ENCODE peak calls at places on chromosomes 5 and 9, in seven cellular contexts. M is IMR-90, E is mesendoderm, V is neuronal stem cell, A is mesenchymal stem cell, C is trophoblast cell, K is H1. O is an unnamed sample.

GRCh38 chr9:126474786-126475485 is 138.8 kb upstream of the LMX1B start:
- DNase-seq in M (peak; percentile 69), A (peak; percentile 46), K (no peak), C (peak; percentile 18), E (no peak), V (no peak), O (no peak)

GRCh38 chr5:78983601-78984000 is 1.5 kb downstream of the ARSB start:
- DNase-seq in C (no peak), E (no peak), M (no peak), A (no peak), K (no peak), V (no peak), O (no peak)

GRCh38 chr5:37637165-37637845 is 202.5 kb downstream of the GDNF start:
- DNase-seq in K (no peak), V (no peak), E (no peak), M (peak; percentile 84), A (peak; percentile 59), C (no peak), O (no peak)

GRCh38 chr5:62547929-62548678 is 30.5 kb upstream of the LRRC70 start:
- DNase-seq in K (no peak), C (no peak), A (peak; percentile 6), E (no peak), V (no peak), M (peak; percentile 41), O (no peak)

GRCh38 chr5:14779975-14780374 is 91.6 kb downstream of the ANKH start:
- DNase-seq in A (no peak), V (no peak), M (no peak), K (no peak), C (no peak), E (no peak), O (no peak)

GRCh38 chr9:93022721-93023520 is 35.6 kb upstream of the SUSD3 start:
- DNase-seq in M (no peak), A (no peak), V (no peak), C (no peak), K (no peak), E (no peak), O (no peak)

GRCh38 chr5:173056783-173057061 is 570 bp downstream of the CREBRF start:
- DNase-seq in C (no peak), M (no peak), A (no peak), K (no peak), E (no peak), V (no peak), O (no peak)

GRCh38 chr9:112554516-112554915 is 67.9 kb downstream of the KIAA1958 start:
- DNase-seq in C (no peak), E (no peak), K (no peak), M (peak; percentile 78), V (no peak), A (peak; percentile 22), O (no peak)

GRCh38 chr5:39217365-39218281 is 1.7 kb downstream of the FYB1 start:
- DNase-seq in C (peak; percentile 85), A (peak; percentile 79), M (peak; percentile 80), V (peak; percentile 65), K (no peak), E (peak; percentile 75), O (peak; percentile 70)

GRCh38 chr9:128628471-128629048 is 28.1 kb downstream of the DYNC2I2 start:
- DNase-seq in A (no peak), K (no peak), M (no peak), V (no peak), E (peak; percentile 37), C (no peak), O (no peak)

GRCh38 chr5:5220896-5221295 is 80.8 kb downstream of the ADAMTS16 start:
- DNase-seq in C (no peak), E (no peak), M (no peak), K (no peak), A (no peak), V (no peak), O (no peak)

GRCh38 chr5:142597546-142598337 is 88.1 kb downstream of the FGF1 start:
- DNase-seq in E (peak; percentile 86), C (peak; percentile 46), K (no peak), A (peak; percentile 79), V (no peak), M (peak; percentile 90), O (peak; percentile 48)

GRCh38 chr9:69981686-69982450 is 61.8 kb upstream of the MAMDC2 start:
- DNase-seq in K (no peak), M (peak; percentile 77), E (peak; percentile 36), V (no peak), A (peak; percentile 66), C (peak; percentile 8), O (no peak)
- H4K8ac ChIP-seq in K (no peak overlapping the region), M (peak overlapping the region; percentile 37), E (no peak overlapping the region), V (no peak overlapping the region), A (no peak overlapping the region), C (no peak overlapping the region), O (no peak overlapping the region)

DNA sequence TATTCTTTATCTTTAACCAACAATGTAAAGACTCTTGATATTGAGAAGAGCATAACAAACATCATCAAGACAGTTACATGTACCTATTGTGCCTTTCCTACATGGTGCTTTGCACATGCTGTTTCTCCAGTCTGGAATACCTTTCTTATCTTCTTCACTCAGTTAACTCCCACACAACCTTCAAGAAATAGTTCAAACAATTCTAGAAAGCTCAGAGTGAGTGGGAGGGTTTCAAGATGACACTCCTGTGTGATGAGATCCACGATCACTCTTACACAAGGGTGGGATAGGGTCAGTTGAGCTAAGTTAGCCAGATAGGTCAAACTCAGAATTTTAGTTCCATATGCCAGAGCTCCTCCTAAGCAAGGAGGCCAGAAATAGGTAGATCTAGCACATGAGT is 915.5 kb downstream of the NR2F1-AS1 start:
- DNase-seq in M (no peak), E (no peak), K (no peak), A (no peak), V (no peak), C (no peak), O (no peak)
- H4K8ac ChIP-seq in M (no peak overlapping the region), E (no peak overlapping the region), K (no peak overlapping the region), A (no peak overlapping the region), V (no peak overlapping the region), C (no peak overlapping the region), O (no peak overlapping the region)

GRCh38 chr5:17443333-17444125 is 54.5 kb upstream of the TAF11L2 start:
- DNase-seq in E (peak; percentile 27), V (no peak), M (no peak), A (no peak), K (no peak), C (no peak), O (no peak)
- H4K8ac ChIP-seq in E (no peak overlapping the region), V (no peak overlapping the region), M (no peak overlapping the region), A (peak overlapping the region; percentile 51), K (no peak overlapping the region), C (no peak overlapping the region), O (no peak overlapping the region)

GRCh38 chr5:80143491-80143890 is 108.3 kb downstream of the THBS4 start:
- DNase-seq in K (no peak), A (no peak), V (no peak), E (no peak), M (no peak), C (no peak), O (no peak)
- H4K8ac ChIP-seq in K (no peak overlapping the region), A (no peak overlapping the region), V (no peak overlapping the region), E (no peak overlapping the region), M (no peak overlapping the region), C (no peak overlapping the region), O (no peak overlapping the region)

O was measured in H9.